ENCODE peak calls at places on chromosomes 12 and 14, in four cellular contexts. K is cardiac fibroblast, G is fibroblast of the aortic adventitia, Z is kidney epithelial cell. C is an unnamed sample.

GRCh38 chr14:92026548-92027190 is 13.2 kb downstream of the TRIP11 start:
- DNase-seq in Z (no peak), K (no peak), G (no peak), C (no peak)

GRCh38 chr12:5716991-5717390 is 228.1 kb downstream of the ANO2 start:
- DNase-seq in Z (no peak), G (no peak), K (no peak), C (no peak)

GRCh38 chr12:131089526-131090253 is 136.0 kb downstream of the ADGRD1 start:
- DNase-seq in Z (no peak), G (no peak), K (no peak), C (no peak)

GRCh38 chr12:45357547-45358417 is 141.9 kb downstream of the ANO6 start:
- DNase-seq in G (peak), Z (no peak), K (peak), C (no peak)

GRCh38 chr12:51177897-51178296 is 5.0 kb upstream of the TFCP2 start:
- DNase-seq in G (no peak), K (no peak), Z (no peak), C (no peak)

GRCh38 chr14:103623883-103624482 is 5.0 kb upstream of the KLC1 start:
- DNase-seq in K (peak), Z (no peak), G (no peak), C (no peak)

GRCh38 chr12:88360349-88360748 is 218.2 kb downstream of the TMTC3 start:
- DNase-seq in K (no peak), G (no peak), Z (peak), C (no peak)

GRCh38 chr12:74896186-74896585 is 313.5 kb downstream of the KCNC2 start:
- DNase-seq in K (no peak), G (no peak), Z (peak), C (no peak)

GRCh38 chr12:56014205-56014604 is 6.6 kb upstream of the IKZF4 start:
- DNase-seq in G (no peak), K (no peak), Z (no peak), C (no peak)

GRCh38 chr14:33891700-33892099 is 59.2 kb downstream of the EGLN3 start:
- DNase-seq in Z (no peak), G (no peak), K (no peak), C (no peak)

GRCh38 chr14:33271891-33272290 is 333.2 kb downstream of the NPAS3 start:
- DNase-seq in G (no peak), K (no peak), Z (no peak), C (no peak)

GRCh38 chr12:127270193-127270592 is 996.8 kb upstream of the TMEM132C start:
- DNase-seq in K (peak), G (peak), Z (no peak), C (no peak)

GRCh38 chr12:110640275-110641025 is 26.5 kb downstream of the TCTN1 start:
- DNase-seq in Z (no peak), K (no peak), G (no peak), C (no peak)

GRCh38 chr12:107423531-107423930 is 262.1 kb upstream of the PWP1 start:
- DNase-seq in G (no peak), K (no peak), Z (no peak), C (no peak)

GRCh38 chr12:3032770-3033537 is 44.2 kb upstream of the TSPAN9 start:
- DNase-seq in Z (no peak), K (no peak), G (no peak), C (no peak)

GRCh38 chr14:73740921-73741326 is 26.7 kb upstream of the PNMA1 start:
- DNase-seq in Z (no peak), G (peak), K (peak), C (peak)

GRCh38 chr12:12686472-12686871 is 9.5 kb downstream of the GPR19 start:
- DNase-seq in G (no peak), Z (no peak), K (no peak), C (no peak)

GRCh38 chr12:92080390-92081285 is 65.0 kb downstream of the BTG1 start:
- DNase-seq in Z (peak), K (peak), G (peak), C (no peak)

GRCh38 chr12:57143454-57143853 is 4.0 kb downstream of the LRP1-AS start:
- DNase-seq in G (no peak), K (no peak), Z (no peak), C (no peak)

GRCh38 chr14:58637391-58638230 is at the start of gene DACT1:
- DNase-seq in K (peak), Z (no peak), G (peak), C (peak)

GRCh38 chr12:6369916-6370575 is 5.3 kb downstream of the SCNN1A start:
- DNase-seq in Z (no peak), G (no peak), K (peak), C (no peak)

GRCh38 chr12:3038931-3039510 is 38.2 kb upstream of the TSPAN9 start:
- DNase-seq in K (no peak), G (no peak), Z (no peak), C (no peak)

GRCh38 chr14:52067873-52068740 is 752 bp downstream of the NID2 start:
- DNase-seq in Z (no peak), G (peak), K (peak), C (peak)

GRCh38 chr12:44015333-44015941 is 179.6 kb downstream of the TMEM117 start:
- DNase-seq in K (peak), G (peak), Z (peak), C (no peak)

GRCh38 chr12:6340745-6341438 is 984 bp downstream of the TNFRSF1A start:
- DNase-seq in G (no peak), K (peak), Z (no peak), C (no peak)

GRCh38 chr12:49893753-49894752 is 9.6 kb downstream of the FAIM2 start:
- DNase-seq in G (peak), Z (peak), K (peak), C (no peak)

GRCh38 chr12:9340422-9341259 is 132.4 kb upstream of the PZP start:
- DNase-seq in K (peak), G (no peak), Z (no peak), C (no peak)

GRCh38 chr14:24146622-24146977 is 190 bp upstream of the PSME2 start:
- DNase-seq in K (peak), Z (peak), G (peak), C (peak)

GRCh38 chr14:100290607-100291304 is 15.5 kb downstream of the SLC25A29 start:
- DNase-seq in G (no peak), K (no peak), Z (no peak), C (no peak)

GRCh38 chr14:49617846-49618519 is 2.4 kb downstream of the RPL36AL start:
- DNase-seq in G (no peak), K (no peak), Z (no peak), C (no peak)

GRCh38 chr14:49619730-49620129 is 696 bp downstream of the RPL36AL start:
- DNase-seq in K (no peak), Z (no peak), G (no peak), C (no peak)

GRCh38 chr14:49622022-49622607 is 1.5 kb downstream of the MGAT2 start:
- DNase-seq in G (no peak), K (no peak), Z (no peak), C (no peak)

GRCh38 chr14:49621114-49621881 is 699 bp downstream of the MGAT2 start:
- DNase-seq in Z (no peak), G (peak), K (peak), C (peak)

DNA sequence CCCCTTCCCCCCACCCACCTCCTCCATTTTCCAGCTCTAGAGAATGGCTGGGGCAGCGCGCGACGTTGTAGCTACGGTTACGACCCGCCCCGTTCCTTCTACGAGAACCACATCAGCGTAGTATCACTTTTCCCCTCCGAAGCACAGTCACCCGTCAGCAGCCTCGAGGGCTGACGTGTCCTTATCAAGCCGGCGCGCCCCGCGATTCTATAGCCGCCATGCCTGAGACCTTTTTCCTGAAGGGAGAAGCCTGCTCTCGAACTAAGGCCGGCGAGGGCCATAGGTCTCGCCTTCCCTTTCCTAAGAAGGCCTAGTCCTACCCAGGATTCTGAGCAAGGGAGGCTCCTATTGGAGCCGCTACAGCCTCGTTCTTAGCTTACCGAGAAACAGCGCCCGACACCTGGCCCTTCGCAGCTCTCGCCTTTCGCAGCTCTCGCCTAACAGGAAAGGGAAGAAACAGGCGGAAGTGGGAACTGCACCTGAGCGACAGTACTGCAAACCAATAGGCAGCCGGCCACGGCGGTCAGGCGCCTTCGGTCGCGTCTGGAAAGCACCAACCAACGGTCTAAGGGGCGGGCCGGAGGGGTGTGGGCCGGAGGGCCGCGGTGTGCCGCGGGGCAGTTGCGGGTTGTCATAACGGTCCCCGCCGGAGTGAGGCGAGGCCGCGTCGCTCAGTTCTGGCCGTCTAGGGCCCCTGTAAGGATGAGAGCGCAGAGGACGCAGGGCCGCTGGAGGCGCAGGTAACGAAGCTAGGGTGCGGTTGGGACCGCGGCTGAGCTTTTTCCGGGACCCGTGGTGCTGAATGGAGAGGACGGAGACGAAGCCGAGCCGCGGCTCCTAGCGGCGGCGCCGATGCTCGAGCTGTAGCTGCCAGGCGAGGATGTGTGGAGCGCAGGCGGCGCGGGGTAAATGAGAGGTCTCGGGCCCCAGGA is at the start of the genes MGAT2 and RPL36AL:
- DNase-seq in G (peak), Z (peak), K (peak), C (peak)
- TF ChIP-seq CTCF in G (peak), Z (peak), K (peak), C (peak)

GRCh38 chr12:104627231-104627974 is 170.7 kb downstream of the CHST11 start:
- DNase-seq in Z (no peak), K (no peak), G (no peak), C (no peak)
- TF ChIP-seq CTCF in Z (no peak), K (no peak), G (no peak), C (no peak)

DNA sequence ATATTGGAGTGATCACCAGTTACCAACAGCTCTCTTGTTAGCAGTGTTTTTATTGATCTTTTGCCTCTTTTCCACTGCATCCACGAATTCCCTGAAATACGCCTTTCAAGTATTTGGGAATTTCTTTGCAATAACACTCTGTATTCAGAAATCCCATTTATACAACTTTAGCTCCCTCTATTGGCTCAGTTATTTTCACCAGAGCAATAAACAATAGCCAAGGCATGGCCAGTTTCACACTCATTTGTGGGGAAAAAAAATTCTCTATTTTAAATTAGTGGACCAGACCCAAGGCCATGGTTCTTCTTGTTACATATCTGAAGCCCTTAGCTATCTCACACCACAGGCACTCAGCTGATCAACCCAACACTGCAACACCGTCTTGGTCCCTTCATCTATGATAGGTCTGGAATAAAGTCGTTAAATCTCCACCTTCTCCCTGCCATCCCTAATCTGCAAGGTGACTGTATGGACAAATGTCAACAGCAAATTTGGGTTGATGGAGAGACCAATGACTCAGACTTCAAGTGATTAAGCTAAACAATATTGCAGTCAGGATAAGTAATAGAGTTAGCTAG is 92.4 kb upstream of the TMEM260 start:
- DNase-seq in Z (no peak), G (peak), K (peak), C (no peak)
- TF ChIP-seq CTCF in Z (peak), G (peak), K (peak), C (peak)

GRCh38 chr14:56860441-56860840 is 50.2 kb upstream of the OTX2 start:
- DNase-seq in K (no peak), G (no peak), Z (no peak), C (no peak)
- TF ChIP-seq CTCF in K (no peak), G (no peak), Z (no peak), C (no peak)

GRCh38 chr12:132718644-132719043 is 8.0 kb downstream of the PGAM5 start:
- DNase-seq in G (no peak), Z (no peak), K (no peak), C (no peak)
- TF ChIP-seq CTCF in G (no peak), Z (no peak), K (no peak), C (no peak)

GRCh38 chr14:105475269-105475915 is 771 bp downstream of the CRIP2 start:
- DNase-seq in G (peak), Z (no peak), K (no peak), C (no peak)

GRCh38 chr14:105473033-105473676 is 1.5 kb upstream of the CRIP2 start:
- DNase-seq in Z (no peak), G (no peak), K (no peak), C (no peak)

GRCh38 chr14:105473677-105474477 is 744 bp upstream of the CRIP2 start:
- DNase-seq in G (peak), Z (peak), K (peak), C (peak)

GRCh38 chr14:105475916-105476845 is 1.6 kb downstream of the CRIP2 start:
- DNase-seq in K (peak), G (peak), Z (no peak), C (no peak)

GRCh38 chr14:105474478-105475268 is at the start of gene CRIP2:
- DNase-seq in K (peak), G (no peak), Z (no peak), C (peak)
- TF ChIP-seq CTCF in K (no peak), G (no peak), Z (no peak), C (no peak)

GRCh38 chr12:108514973-108515814 is at the start of gene FICD:
- DNase-seq in G (peak), Z (peak), K (peak), C (peak)

GRCh38 chr12:108517288-108518100 is 2.4 kb downstream of the FICD start:
- DNase-seq in K (no peak), Z (no peak), G (no peak), C (no peak)

GRCh38 chr12:108515916-108516315 is 839 bp downstream of the FICD start:
- DNase-seq in Z (no peak), K (no peak), G (peak), C (no peak)

GRCh38 chr12:108518101-108518715 is 3.1 kb downstream of the FICD start:
- DNase-seq in K (no peak), Z (no peak), G (no peak), C (no peak)

DNA sequence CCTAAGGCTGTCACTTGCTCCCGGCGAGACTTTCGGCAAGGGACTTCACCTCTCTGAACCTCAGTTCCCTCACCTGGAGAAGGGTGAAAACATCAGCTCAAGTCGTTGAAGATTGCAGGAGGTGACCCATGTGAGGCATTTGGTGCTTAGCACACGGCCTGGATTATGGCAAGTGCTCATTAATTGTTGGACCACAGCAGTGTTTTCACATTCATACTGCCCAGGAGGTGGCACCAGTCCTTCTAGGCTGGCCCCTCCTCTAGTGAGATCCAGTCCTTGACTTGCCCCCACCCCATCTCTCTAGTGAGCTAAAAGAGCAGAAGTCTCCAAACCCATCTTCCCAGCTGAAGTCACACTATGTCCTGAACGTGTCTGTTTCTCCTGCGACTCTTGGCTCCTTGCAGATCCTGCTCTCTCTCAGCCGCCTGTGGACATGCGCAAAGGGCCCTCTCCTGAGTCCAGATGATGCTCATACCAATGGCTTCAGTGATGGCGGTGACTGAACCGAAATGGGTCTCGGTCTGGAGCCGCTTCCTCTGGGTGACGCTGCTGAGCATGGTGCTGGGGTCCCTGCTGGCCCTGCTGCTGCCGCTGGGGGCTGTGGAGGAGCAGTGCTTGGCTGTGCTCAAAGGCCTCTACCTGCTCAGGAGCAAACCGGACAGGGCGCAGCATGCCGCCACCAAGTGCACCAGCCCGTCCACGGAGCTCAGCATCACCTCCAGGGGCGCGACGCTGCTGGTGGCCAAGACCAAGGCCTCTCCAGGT is 1.6 kb downstream of the FICD start:
- DNase-seq in Z (no peak), G (no peak), K (no peak), C (no peak)
- TF ChIP-seq CTCF in Z (no peak), G (no peak), K (no peak), C (no peak)

GRCh38 chr14:93114713-93115068 is 1.0 kb downstream of the ITPK1 start:
- DNase-seq in K (no peak), G (no peak), Z (no peak), C (peak)

GRCh38 chr14:93115069-93115919 is 431 bp downstream of the ITPK1 start:
- DNase-seq in K (peak), Z (peak), G (peak), C (peak)

GRCh38 chr14:93116676-93117200 is 1.0 kb upstream of the ITPK1 start:
- DNase-seq in K (no peak), Z (no peak), G (no peak), C (no peak)

GRCh38 chr14:93114068-93114710 is 1.5 kb downstream of the ITPK1 start:
- DNase-seq in Z (no peak), K (no peak), G (no peak), C (no peak)

DNA sequence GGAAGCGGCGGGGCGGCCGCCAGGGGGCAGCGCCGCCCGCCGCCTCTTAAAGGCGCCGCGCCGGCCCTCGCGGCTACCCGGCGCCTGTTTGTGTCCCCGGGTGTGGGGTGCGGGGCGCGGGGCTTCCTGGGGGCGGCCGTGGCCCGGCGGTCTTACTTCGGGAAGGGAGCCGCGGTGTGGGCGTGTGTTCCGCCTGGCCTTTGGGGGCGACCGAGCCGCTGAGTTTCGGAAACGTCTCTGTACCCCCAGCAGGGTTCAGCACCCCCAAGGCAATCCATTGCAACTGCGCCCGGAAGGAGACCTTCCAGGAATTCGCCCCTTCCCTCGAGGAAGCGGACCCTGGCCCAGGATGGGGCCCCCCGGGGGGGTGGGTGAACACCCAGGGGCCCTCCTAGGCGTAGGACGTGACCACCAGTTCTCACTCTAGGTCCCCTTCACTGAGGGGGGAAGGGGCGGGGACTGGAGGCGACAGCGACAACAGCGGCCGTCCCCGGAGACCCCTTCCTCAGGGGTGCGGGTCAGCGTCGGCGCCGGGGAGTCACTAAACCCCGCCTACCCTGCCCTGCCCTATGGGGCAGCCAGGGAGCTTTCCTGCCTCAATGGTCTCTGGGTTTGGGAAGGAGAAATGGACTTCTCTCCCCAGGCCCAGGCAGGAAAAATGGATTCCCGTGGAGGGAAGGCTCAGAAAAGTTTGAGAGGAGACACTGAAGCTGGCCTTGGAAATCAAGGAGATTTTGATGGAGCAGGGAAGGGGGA is at the start of gene ITPK1:
- DNase-seq in K (peak), Z (no peak), G (peak), C (peak)
- TF ChIP-seq CTCF in K (no peak), Z (peak), G (peak), C (peak)

GRCh38 chr12:104057771-104058197 is 6.5 kb upstream of the HCFC2 start:
- DNase-seq in Z (no peak), K (peak), G (peak), C (no peak)
- TF ChIP-seq CTCF in Z (peak), K (peak), G (peak), C (peak)

C was measured in progenitor cell of endocrine pancreas.